ENCODE peak calls at places on chromosomes 7 and 10, in nine cellular contexts. One of them, this sample, is unnamed.
A peak's percentile ranks its signal among the peaks of the same experiment; 100 is the strongest.

GRCh38 chr10:48634198-48634983 is 29.5 kb upstream of the ARHGAP22 start:
- DNase-seq in GM23248: peak; percentile 97
- DNase-seq in MM.1S: peak; percentile 89
- DNase-seq in uterus: no peak
- DNase-seq in adrenal gland: peak; percentile 39
- DNase-seq in Panc1: no peak
- DNase-seq in mesendoderm: no peak
- DNase-seq in CD8-positive, alpha-beta memory T cell: no peak
- DNase-seq in ovary: no peak
- DNase-seq in this sample: no peak

GRCh38 chr7:120064565-120064964 is 208.4 kb upstream of the KCND2 start:
- DNase-seq in GM23248: peak; percentile 68
- DNase-seq in MM.1S: peak; percentile 95
- DNase-seq in uterus: no peak
- DNase-seq in adrenal gland: no peak
- DNase-seq in Panc1: no peak
- DNase-seq in mesendoderm: no peak
- DNase-seq in CD8-positive, alpha-beta memory T cell: no peak
- DNase-seq in ovary: no peak
- DNase-seq in this sample: no peak

GRCh38 chr10:28790146-28790545 is 112.8 kb downstream of the BAMBI start:
- DNase-seq in GM23248: no peak
- DNase-seq in MM.1S: no peak
- DNase-seq in uterus: no peak
- DNase-seq in adrenal gland: no peak
- DNase-seq in Panc1: no peak
- DNase-seq in mesendoderm: no peak
- DNase-seq in CD8-positive, alpha-beta memory T cell: no peak
- DNase-seq in ovary: no peak
- DNase-seq in this sample: no peak

GRCh38 chr10:53748319-53748718 is 975.7 kb upstream of the MBL2 start:
- DNase-seq in GM23248: no peak
- DNase-seq in MM.1S: no peak
- DNase-seq in uterus: no peak
- DNase-seq in adrenal gland: no peak
- DNase-seq in Panc1: no peak
- DNase-seq in mesendoderm: no peak
- DNase-seq in CD8-positive, alpha-beta memory T cell: no peak
- DNase-seq in ovary: no peak
- DNase-seq in this sample: no peak

GRCh38 chr7:130141858-130142653 is 63.1 kb downstream of the TMEM209 start:
- DNase-seq in GM23248: no peak
- DNase-seq in MM.1S: no peak
- DNase-seq in uterus: no peak
- DNase-seq in adrenal gland: peak; percentile 19
- DNase-seq in Panc1: no peak
- DNase-seq in mesendoderm: no peak
- DNase-seq in CD8-positive, alpha-beta memory T cell: no peak
- DNase-seq in ovary: no peak
- DNase-seq in this sample: no peak

GRCh38 chr10:124570646-124571045 is 109.0 kb downstream of the LHPP start:
- DNase-seq in GM23248: no peak
- DNase-seq in MM.1S: no peak
- DNase-seq in uterus: no peak
- DNase-seq in adrenal gland: no peak
- DNase-seq in Panc1: no peak
- DNase-seq in mesendoderm: no peak
- DNase-seq in CD8-positive, alpha-beta memory T cell: no peak
- DNase-seq in ovary: no peak
- DNase-seq in this sample: no peak

GRCh38 chr7:46603780-46604725 is 683.0 kb upstream of the IGFBP3 start:
- DNase-seq in GM23248: peak; percentile 91
- DNase-seq in MM.1S: no peak
- DNase-seq in uterus: peak; percentile 86
- DNase-seq in adrenal gland: peak; percentile 25
- DNase-seq in Panc1: no peak
- DNase-seq in mesendoderm: no peak
- DNase-seq in CD8-positive, alpha-beta memory T cell: no peak
- DNase-seq in ovary: peak; percentile 90
- DNase-seq in this sample: no peak

GRCh38 chr7:43137811-43138210 is 25.4 kb downstream of the HECW1 start:
- DNase-seq in GM23248: peak; percentile 56
- DNase-seq in MM.1S: no peak
- DNase-seq in uterus: no peak
- DNase-seq in adrenal gland: no peak
- DNase-seq in Panc1: no peak
- DNase-seq in mesendoderm: no peak
- DNase-seq in CD8-positive, alpha-beta memory T cell: no peak
- DNase-seq in ovary: no peak
- DNase-seq in this sample: no peak

GRCh38 chr7:87151701-87152111 is 547 bp upstream of the DMTF1 start:
- DNase-seq in GM23248: no peak
- DNase-seq in MM.1S: no peak
- DNase-seq in uterus: no peak
- DNase-seq in adrenal gland: no peak
- DNase-seq in Panc1: no peak
- DNase-seq in mesendoderm: no peak
- DNase-seq in CD8-positive, alpha-beta memory T cell: no peak
- DNase-seq in ovary: no peak
- DNase-seq in this sample: no peak

GRCh38 chr10:60399343-60399742 is 9.7 kb upstream of the ANK3 start:
- DNase-seq in GM23248: no peak
- DNase-seq in MM.1S: no peak
- DNase-seq in uterus: no peak
- DNase-seq in adrenal gland: no peak
- DNase-seq in Panc1: no peak
- DNase-seq in mesendoderm: no peak
- DNase-seq in CD8-positive, alpha-beta memory T cell: no peak
- DNase-seq in ovary: no peak
- DNase-seq in this sample: no peak

GRCh38 chr7:132275384-132275783 is 300.9 kb downstream of the PLXNA4 start:
- DNase-seq in GM23248: no peak
- DNase-seq in MM.1S: no peak
- DNase-seq in uterus: no peak
- DNase-seq in adrenal gland: no peak
- DNase-seq in Panc1: no peak
- DNase-seq in mesendoderm: no peak
- DNase-seq in CD8-positive, alpha-beta memory T cell: no peak
- DNase-seq in ovary: no peak
- DNase-seq in this sample: no peak

GRCh38 chr10:6128087-6128486 is 39.3 kb downstream of the RBM17 start:
- DNase-seq in GM23248: no peak
- DNase-seq in MM.1S: no peak
- DNase-seq in uterus: no peak
- DNase-seq in adrenal gland: no peak
- DNase-seq in Panc1: no peak
- DNase-seq in mesendoderm: no peak
- DNase-seq in CD8-positive, alpha-beta memory T cell: no peak
- DNase-seq in ovary: no peak
- DNase-seq in this sample: no peak

GRCh38 chr7:159125944-159126248 is 18.8 kb downstream of the VIPR2 start:
- DNase-seq in GM23248: no peak
- DNase-seq in MM.1S: no peak
- DNase-seq in uterus: peak; percentile 32
- DNase-seq in adrenal gland: no peak
- DNase-seq in Panc1: no peak
- DNase-seq in mesendoderm: peak; percentile 73
- DNase-seq in CD8-positive, alpha-beta memory T cell: no peak
- DNase-seq in ovary: no peak
- DNase-seq in this sample: no peak

GRCh38 chr7:6385110-6385792 is 62.5 kb downstream of the DAGLB start:
- DNase-seq in GM23248: peak; percentile 98
- DNase-seq in MM.1S: no peak
- DNase-seq in uterus: no peak
- DNase-seq in adrenal gland: no peak
- DNase-seq in Panc1: peak; percentile 90
- DNase-seq in mesendoderm: peak; percentile 89
- DNase-seq in CD8-positive, alpha-beta memory T cell: no peak
- DNase-seq in ovary: no peak
- DNase-seq in this sample: no peak

GRCh38 chr7:142556745-142557144 is 192.5 kb upstream of the PRSS1 start:
- DNase-seq in GM23248: peak; percentile 98
- DNase-seq in MM.1S: peak; percentile 85
- DNase-seq in uterus: no peak
- DNase-seq in adrenal gland: peak; percentile 20
- DNase-seq in Panc1: peak; percentile 94
- DNase-seq in mesendoderm: peak; percentile 96
- DNase-seq in CD8-positive, alpha-beta memory T cell: no peak
- DNase-seq in ovary: no peak
- DNase-seq in this sample: peak; percentile 79

DNA sequence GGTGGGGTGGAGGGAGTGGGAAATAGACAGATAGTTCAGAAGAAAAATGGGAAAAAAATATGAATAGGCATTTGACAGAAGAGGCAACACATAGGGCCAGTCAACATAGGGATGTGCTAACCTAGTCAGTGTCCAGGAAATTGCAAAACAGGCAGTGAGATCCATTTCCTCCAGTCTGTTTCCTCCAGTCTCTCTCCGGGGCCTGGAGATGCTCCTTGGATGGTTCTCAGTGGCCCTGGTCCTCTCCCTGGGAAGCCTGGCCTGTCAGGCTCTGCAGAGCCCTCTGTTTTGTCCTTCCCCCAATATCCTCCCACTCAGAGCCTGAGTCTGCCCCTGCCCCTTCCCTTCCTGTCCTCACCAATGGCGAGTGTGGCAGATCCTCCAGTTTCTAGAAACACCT is 52.6 kb downstream of the SYPL1 start:
- DNase-seq in GM23248: peak; percentile 31
- DNase-seq in MM.1S: no peak
- DNase-seq in uterus: no peak
- DNase-seq in adrenal gland: no peak
- DNase-seq in Panc1: no peak
- DNase-seq in mesendoderm: no peak
- DNase-seq in CD8-positive, alpha-beta memory T cell: no peak
- DNase-seq in ovary: no peak
- DNase-seq in this sample: no peak
- H3K4me1 ChIP-seq in GM23248: peaks cover 1% of the 10 kb centered on the region
- H3K4me1 ChIP-seq in MM.1S: peaks cover 8% of the 10 kb centered on the region
- H3K4me1 ChIP-seq in uterus: no peaks in the 10 kb centered on the region
- H3K4me1 ChIP-seq in adrenal gland: peaks cover 4% of the 10 kb centered on the region
- H3K4me1 ChIP-seq in Panc1: peaks cover 34% of the 10 kb centered on the region
- H3K4me1 ChIP-seq in mesendoderm: no peaks in the 10 kb centered on the region
- H3K4me1 ChIP-seq in CD8-positive, alpha-beta memory T cell: peaks cover 14% of the 10 kb centered on the region
- H3K4me1 ChIP-seq in ovary: peaks cover 5% of the 10 kb centered on the region
- H3K4me1 ChIP-seq in this sample: peaks cover under 1% of the 10 kb centered on the region

DNA sequence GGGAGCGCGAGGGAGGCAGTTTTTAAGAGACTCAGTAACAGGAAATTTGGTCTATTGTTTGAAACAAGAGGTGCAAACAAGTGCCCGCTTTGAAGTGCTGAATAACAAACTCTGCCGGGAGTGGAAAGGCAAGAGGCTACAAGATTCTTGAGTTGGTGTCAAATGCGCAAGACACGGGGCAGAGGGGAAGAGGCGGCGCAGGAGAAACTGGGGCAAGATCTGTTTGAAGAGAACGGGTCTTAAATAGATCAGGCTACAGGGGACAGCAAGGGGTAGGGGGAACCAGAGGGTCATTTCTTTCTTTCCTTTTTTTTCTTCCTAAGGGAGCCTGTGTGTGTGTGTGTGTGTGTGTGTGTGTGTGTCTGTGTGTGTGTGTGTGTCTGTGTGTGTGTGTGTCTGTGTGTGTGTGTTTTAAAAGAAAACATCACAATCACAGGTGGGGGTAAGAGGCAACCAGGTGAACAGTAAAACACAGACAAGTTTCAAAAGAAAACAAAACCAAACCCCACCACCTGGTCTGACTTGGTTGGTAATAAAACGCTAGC is 13.3 kb upstream of the CUX1 start:
- DNase-seq in GM23248: peak; percentile 24
- DNase-seq in MM.1S: no peak
- DNase-seq in uterus: no peak
- DNase-seq in adrenal gland: no peak
- DNase-seq in Panc1: no peak
- DNase-seq in mesendoderm: peak; percentile 82
- DNase-seq in CD8-positive, alpha-beta memory T cell: no peak
- DNase-seq in ovary: no peak
- DNase-seq in this sample: no peak
- H3K4me3 ChIP-seq in GM23248: no peak overlapping the region
- H3K4me3 ChIP-seq in MM.1S: no peak overlapping the region
- H3K4me3 ChIP-seq in uterus: no peak overlapping the region
- H3K4me3 ChIP-seq in adrenal gland: no peak overlapping the region
- H3K4me3 ChIP-seq in Panc1: no peak overlapping the region
- H3K4me3 ChIP-seq in mesendoderm: no peak overlapping the region
- H3K4me3 ChIP-seq in CD8-positive, alpha-beta memory T cell: no peak overlapping the region
- H3K4me3 ChIP-seq in ovary: no peak overlapping the region
- H3K4me3 ChIP-seq in this sample: no peak overlapping the region

GRCh38 chr7:101819913-101820522 is 2.6 kb downstream of the CUX1 start:
- DNase-seq in GM23248: no peak
- DNase-seq in MM.1S: no peak
- DNase-seq in uterus: no peak
- DNase-seq in adrenal gland: no peak
- DNase-seq in Panc1: no peak
- DNase-seq in mesendoderm: no peak
- DNase-seq in CD8-positive, alpha-beta memory T cell: no peak
- DNase-seq in ovary: no peak
- DNase-seq in this sample: no peak
- H3K4me1 ChIP-seq in GM23248: peaks cover 4% of the 10 kb centered on the region
- H3K4me1 ChIP-seq in MM.1S: no peaks in the 10 kb centered on the region
- H3K4me1 ChIP-seq in uterus: no peaks in the 10 kb centered on the region
- H3K4me1 ChIP-seq in adrenal gland: peaks cover 16% of the 10 kb centered on the region
- H3K4me1 ChIP-seq in Panc1: peaks cover 36% of the 10 kb centered on the region
- H3K4me1 ChIP-seq in mesendoderm: peaks cover 7% of the 10 kb centered on the region
- H3K4me1 ChIP-seq in CD8-positive, alpha-beta memory T cell: peaks cover 11% of the 10 kb centered on the region
- H3K4me1 ChIP-seq in ovary: peaks cover 3% of the 10 kb centered on the region
- H3K4me1 ChIP-seq in this sample: peaks cover 22% of the 10 kb centered on the region

DNA sequence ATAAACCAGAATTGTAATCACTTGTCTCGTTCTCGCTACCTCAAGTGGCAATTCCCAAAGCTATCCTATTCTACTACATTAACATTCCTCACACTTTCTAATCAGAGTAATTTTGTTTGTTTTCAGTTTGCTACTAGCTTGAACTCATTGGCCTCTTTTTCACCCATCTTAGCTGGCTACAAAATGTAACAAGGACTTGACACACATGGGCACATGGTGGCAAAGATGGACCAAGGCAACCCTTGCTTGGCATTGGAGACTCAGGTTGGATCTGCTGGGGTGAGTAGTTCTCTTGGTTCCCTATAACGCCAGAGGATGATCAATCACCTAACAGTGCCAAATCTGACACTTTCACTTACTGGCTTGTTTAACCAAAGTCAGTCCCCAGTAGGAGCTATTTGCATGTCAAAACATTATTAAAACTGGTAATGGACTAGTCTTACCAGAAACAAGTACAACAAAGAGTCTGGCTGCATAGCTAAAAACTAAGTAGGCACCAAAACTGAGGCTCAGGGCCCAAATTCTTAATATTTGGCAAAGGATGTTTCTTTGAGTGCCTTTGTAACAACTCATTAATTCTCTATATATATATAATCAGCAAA is 1.9 kb downstream of the USP6NL start:
- DNase-seq in GM23248: no peak
- DNase-seq in MM.1S: no peak
- DNase-seq in uterus: no peak
- DNase-seq in adrenal gland: no peak
- DNase-seq in Panc1: no peak
- DNase-seq in mesendoderm: peak; percentile 40
- DNase-seq in CD8-positive, alpha-beta memory T cell: no peak
- DNase-seq in ovary: no peak
- DNase-seq in this sample: no peak
- H3K4me3 ChIP-seq in GM23248: peak overlapping the region; percentile 89
- H3K4me3 ChIP-seq in MM.1S: no peak overlapping the region
- H3K4me3 ChIP-seq in uterus: no peak overlapping the region
- H3K4me3 ChIP-seq in adrenal gland: no peak overlapping the region
- H3K4me3 ChIP-seq in Panc1: peak overlapping the region; percentile 23
- H3K4me3 ChIP-seq in mesendoderm: no peak overlapping the region
- H3K4me3 ChIP-seq in CD8-positive, alpha-beta memory T cell: no peak overlapping the region
- H3K4me3 ChIP-seq in ovary: no peak overlapping the region
- H3K4me3 ChIP-seq in this sample: no peak overlapping the region